ENCODE peak calls at places on chromosomes 7 and 10, in four cellular contexts. X is NCI-H460, C is NCI-H345, E is AG04450. T is an unnamed sample.

GRCh38 chr10:88800152-88801125 is 2.1 kb upstream of the LIPM start:
- DNase-seq in X (no peak), C (no peak), E (peak; percentile 18), T (no peak)

GRCh38 chr10:79221110-79222051 is 125.9 kb upstream of the PPIF start:
- DNase-seq in X (no peak), C (no peak), E (peak; percentile 83), T (peak; percentile 64)

GRCh38 chr7:39656415-39656814 is 33.0 kb downstream of the RALA start:
- DNase-seq in X (no peak), C (peak; percentile 57), E (no peak), T (no peak)

GRCh38 chr7:80078159-80078731 is 56.4 kb upstream of the GNAI1 start:
- DNase-seq in X (no peak), C (peak; percentile 45), E (no peak), T (no peak)

GRCh38 chr7:159204664-159205063 is 60.0 kb upstream of the VIPR2 start:
- DNase-seq in X (no peak), C (no peak), E (no peak), T (no peak)

GRCh38 chr7:47255441-47255840 is 326.5 kb downstream of the TNS3 start:
- DNase-seq in X (no peak), C (no peak), E (no peak), T (no peak)

GRCh38 chr10:78875331-78875877 is 193.4 kb upstream of the ZMIZ1 start:
- DNase-seq in X (no peak), C (no peak), E (no peak), T (no peak)

GRCh38 chr7:141218941-141219340 is 145.1 kb downstream of the TMEM178B start:
- DNase-seq in X (no peak), C (no peak), E (no peak), T (no peak)

GRCh38 chr7:77415474-77415821 is 701 bp downstream of the GSAP start:
- DNase-seq in X (peak; percentile 31), C (peak; percentile 40), E (no peak), T (no peak)

GRCh38 chr10:22710139-22710745 is 4.1 kb downstream of the PIP4K2A start:
- DNase-seq in X (no peak), C (no peak), E (no peak), T (no peak)

GRCh38 chr7:131483586-131483985 is 72.8 kb downstream of the PODXL start:
- DNase-seq in X (no peak), C (no peak), E (no peak), T (no peak)

GRCh38 chr7:63012633-63013183 is 985.9 kb upstream of the ZNF722 start:
- DNase-seq in X (no peak), C (no peak), E (no peak), T (no peak)

GRCh38 chr7:137656227-137656849 is 190.4 kb downstream of the DGKI start:
- DNase-seq in X (peak; percentile 71), C (peak; percentile 71), E (peak; percentile 44), T (peak; percentile 63)

GRCh38 chr7:30559566-30559965 is 35.1 kb upstream of the GARS1 start:
- DNase-seq in X (no peak), C (no peak), E (no peak), T (no peak)

GRCh38 chr7:64494912-64495461 is 67.9 kb downstream of the ZNF680 start:
- DNase-seq in X (no peak), C (no peak), E (no peak), T (no peak)

GRCh38 chr10:72638586-72639440 is 12.9 kb upstream of the MICU1 start:
- DNase-seq in X (no peak), C (no peak), E (no peak), T (no peak)

GRCh38 chr7:77631820-77632219 is 64.4 kb upstream of the RSBN1L start:
- DNase-seq in X (no peak), C (no peak), E (no peak), T (no peak)

GRCh38 chr7:32167815-32168214 is 97.6 kb upstream of the PDE1C start:
- DNase-seq in X (no peak), C (no peak), E (no peak), T (no peak)

GRCh38 chr10:89301231-89301630 is 615 bp upstream of the IFIT2 start:
- DNase-seq in X (no peak), C (no peak), E (no peak), T (no peak)

GRCh38 chr10:21313691-21314090 is 211.8 kb downstream of the SKIDA1 start:
- DNase-seq in X (no peak), C (no peak), E (no peak), T (no peak)

GRCh38 chr7:21113609-21114416 is 314.1 kb upstream of the SP4 start:
- DNase-seq in X (no peak), C (no peak), E (no peak), T (no peak)

GRCh38 chr10:64306888-64307287 is 785.7 kb downstream of the REEP3 start:
- DNase-seq in X (no peak), C (no peak), E (no peak), T (no peak)

GRCh38 chr10:22314852-22315251 is 1.3 kb upstream of the COMMD3 start:
- DNase-seq in X (no peak), C (no peak), E (no peak), T (no peak)

GRCh38 chr7:153886121-153886505 is 166.1 kb upstream of the DPP6 start:
- DNase-seq in X (no peak), C (peak; percentile 72), E (no peak), T (no peak)

GRCh38 chr7:31370610-31371009 is 30.1 kb upstream of the NEUROD6 start:
- DNase-seq in X (no peak), C (no peak), E (no peak), T (no peak)

GRCh38 chr10:103153302-103153759 is 39.7 kb downstream of the NT5C2 start:
- DNase-seq in X (no peak), C (no peak), E (no peak), T (peak; percentile 36)

GRCh38 chr7:151366872-151367207 is 25.2 kb downstream of the NUB1 start:
- DNase-seq in X (no peak), C (no peak), E (peak; percentile 80), T (no peak)

GRCh38 chr7:90251304-90251635 is 6.3 kb downstream of the CFAP69 start:
- DNase-seq in X (no peak), C (no peak), E (no peak), T (no peak)

GRCh38 chr10:44857363-44858016 is 53.6 kb upstream of the TMEM72 start:
- DNase-seq in X (peak; percentile 26), C (peak; percentile 9), E (peak; percentile 54), T (peak; percentile 86)

GRCh38 chr10:127922675-127923366 is 15.9 kb downstream of the PTPRE start:
- DNase-seq in X (no peak), C (no peak), E (no peak), T (peak; percentile 90)

GRCh38 chr10:25682203-25682950 is 251.7 kb upstream of the MYO3A start:
- DNase-seq in X (peak; percentile 33), C (no peak), E (no peak), T (peak; percentile 15)

GRCh38 chr10:26665080-26666048 is 32.1 kb upstream of the PDSS1 start:
- DNase-seq in X (no peak), C (no peak), E (no peak), T (no peak)

GRCh38 chr10:45809829-45810228 is 37.5 kb downstream of the AGAP4 start:
- DNase-seq in X (no peak), C (no peak), E (no peak), T (peak; percentile 9)

GRCh38 chr10:92801978-92802872 is 46.1 kb upstream of the EXOC6 start:
- DNase-seq in X (no peak), C (peak; percentile 7), E (no peak), T (no peak)

GRCh38 chr7:66374141-66374540 is 169.0 kb downstream of the TPST1 start:
- DNase-seq in X (no peak), C (no peak), E (no peak), T (no peak)

GRCh38 chr10:62858364-62858763 is 42.2 kb upstream of the EGR2 start:
- DNase-seq in X (no peak), C (no peak), E (no peak), T (peak; percentile 13)

GRCh38 chr10:131979821-131980270 is 1.9 kb downstream of the BNIP3 start:
- DNase-seq in X (no peak), C (no peak), E (no peak), T (no peak)

T was measured in astrocyte of the cerebellum.